ENCODE peak calls at places on chromosomes 2 and 18, in six cellular contexts. K is neuronal stem cell, B is H9, N is H1, U is IMR-90, Y is trophoblast cell. F is an unnamed sample.

GRCh38 chr18:79936641-79937040 is 14.8 kb downstream of the SLC66A2 start:
- DNase-seq in K (no peak), B (no peak), N (no peak), U (no peak), Y (no peak), F (no peak)

GRCh38 chr2:51722311-51722710 is 690.4 kb upstream of the NRXN1 start:
- DNase-seq in K (no peak), B (no peak), N (no peak), U (peak), Y (no peak), F (no peak)

GRCh38 chr2:205864511-205864910 is 182.2 kb downstream of the NRP2 start:
- DNase-seq in K (no peak), B (no peak), N (no peak), U (no peak), Y (no peak), F (no peak)

GRCh38 chr2:157699009-157699408 is 70.3 kb upstream of the ACVR1C start:
- DNase-seq in K (no peak), B (no peak), N (no peak), U (no peak), Y (no peak), F (no peak)

GRCh38 chr2:167581961-167582574 is 665.3 kb downstream of the STK39 start:
- DNase-seq in K (no peak), B (no peak), N (no peak), U (peak), Y (no peak), F (no peak)

GRCh38 chr2:172436889-172437288 is 9.5 kb downstream of the ITGA6 start:
- DNase-seq in K (no peak), B (no peak), N (no peak), U (no peak), Y (peak), F (no peak)

GRCh38 chr2:187404431-187405110 is 43.5 kb downstream of the CALCRL start:
- DNase-seq in K (no peak), B (no peak), N (no peak), U (no peak), Y (no peak), F (no peak)

GRCh38 chr18:36196239-36196995 is 9.1 kb downstream of the MOCOS start:
- DNase-seq in K (no peak), B (no peak), N (no peak), U (no peak), Y (no peak), F (no peak)

GRCh38 chr18:23838233-23838632 is 149.0 kb downstream of the LAMA3 start:
- DNase-seq in K (no peak), B (no peak), N (no peak), U (no peak), Y (no peak), F (no peak)

DNA sequence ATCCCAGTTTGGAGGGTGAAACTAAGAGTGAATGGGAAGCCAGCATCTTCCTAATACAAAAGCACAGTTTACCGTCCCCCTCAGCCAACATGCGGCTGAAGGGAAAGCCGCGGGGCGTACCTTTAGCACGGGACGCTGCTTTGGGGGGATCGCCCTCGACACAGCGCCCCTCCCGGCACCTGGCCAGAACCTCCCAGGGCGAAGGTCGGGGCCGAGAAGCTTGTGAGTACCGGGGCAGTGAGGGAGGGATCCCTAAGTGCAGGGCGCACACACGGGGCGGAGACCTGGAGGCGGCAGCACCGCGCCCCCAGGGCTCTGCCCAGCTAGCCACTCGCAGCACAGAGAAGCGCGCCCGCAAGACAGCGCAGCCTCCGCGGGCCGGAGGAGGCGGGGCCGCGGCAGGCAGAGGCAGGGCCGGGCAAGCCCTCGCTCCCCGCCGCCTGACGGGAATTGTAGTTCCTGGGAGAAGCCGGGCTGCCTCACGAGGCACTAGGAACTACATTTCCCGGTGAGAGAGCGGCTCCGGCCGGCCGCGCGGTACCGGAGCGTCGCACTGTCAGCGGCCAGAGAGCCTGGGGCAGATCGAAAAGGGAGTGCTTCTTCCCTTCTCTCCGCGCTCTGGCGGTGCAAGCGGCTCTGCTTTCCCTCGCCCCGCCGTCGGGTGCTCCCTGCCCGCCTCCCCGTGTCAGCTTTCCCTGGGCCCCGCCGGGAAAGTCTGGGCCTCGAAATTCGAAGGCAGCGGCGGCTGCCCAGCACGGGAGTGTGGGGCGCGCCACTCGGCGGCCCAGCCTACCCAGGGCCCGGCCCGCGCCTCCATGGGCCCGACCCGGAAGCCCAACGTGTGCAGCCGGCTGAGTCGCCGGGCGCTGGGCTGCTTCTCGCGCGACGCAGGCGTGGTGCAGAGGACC is at the start of the genes DCAF17 and METTL8:
- DNase-seq in K (peak), B (peak), N (peak), U (peak), Y (peak), F (peak)
- H3K23ac ChIP-seq in K (peak), B (no peak), N (no peak), U (peak), Y (no peak), F (peak)

GRCh38 chr2:39407516-39408296 is 29.4 kb downstream of the MAP4K3 start:
- DNase-seq in K (no peak), B (no peak), N (no peak), U (no peak), Y (no peak), F (no peak)
- H2BK5ac ChIP-seq in K (no peak), B (no peak), N (peak), U (peak), Y (no peak), F (no peak)

DNA sequence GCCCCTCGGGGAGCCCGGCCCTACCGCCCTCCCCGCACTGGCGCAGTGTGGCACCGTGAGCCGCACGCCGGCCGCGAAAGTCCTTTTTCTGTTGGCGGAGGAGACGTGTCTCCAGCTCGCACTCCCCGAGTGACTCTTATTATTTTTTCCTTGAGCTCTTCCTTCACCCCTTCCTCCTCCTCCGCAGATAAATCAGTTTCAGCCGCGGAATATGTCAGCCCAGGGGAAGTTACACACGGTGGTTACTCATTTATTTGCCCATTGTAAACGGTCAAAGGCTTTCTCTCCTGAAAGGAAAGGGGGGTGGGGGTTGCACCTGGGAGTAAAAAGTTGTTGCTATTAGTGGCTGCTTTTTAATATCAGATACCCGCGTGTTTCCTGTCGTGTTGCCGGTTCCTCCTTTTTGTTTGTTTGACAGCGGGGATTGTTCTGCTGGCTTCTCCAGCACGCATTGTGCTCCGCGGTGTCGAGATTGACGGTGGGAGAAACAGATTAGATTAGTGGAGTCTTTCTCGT is 1.5 kb downstream of the CRIM1 start:
- DNase-seq in K (no peak), B (no peak), N (no peak), U (peak), Y (no peak), F (no peak)
- H3K23ac ChIP-seq in K (no peak), B (no peak), N (no peak), U (peak), Y (no peak), F (no peak)

DNA sequence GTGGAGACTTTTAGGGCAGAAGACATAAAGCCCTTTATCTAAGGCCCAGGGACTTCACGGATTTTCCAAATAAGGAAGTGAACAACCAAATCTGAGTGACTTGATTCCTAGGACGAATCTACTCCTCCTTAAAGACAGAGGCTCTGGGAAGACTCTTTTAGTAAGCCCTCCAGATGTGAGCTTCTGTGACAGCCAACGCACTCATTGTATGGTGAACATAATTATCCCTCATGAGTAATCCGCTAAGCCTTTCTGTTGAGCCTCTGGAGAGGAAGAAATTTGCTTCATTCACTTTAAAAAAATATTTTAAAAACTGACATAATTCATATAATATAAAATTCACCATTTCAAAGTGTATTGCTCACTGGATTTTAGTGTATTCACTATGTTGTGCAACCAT is 33.5 kb downstream of the CCDC93 start:
- DNase-seq in K (no peak), B (no peak), N (no peak), U (peak), Y (peak), F (no peak)
- H2BK5ac ChIP-seq in K (no peak), B (no peak), N (no peak), U (peak), Y (no peak), F (no peak)